ENCODE peak calls at places on chromosome 17, in five cellular contexts. One of them, this sample, is unnamed.

GRCh38 chr17:81218459-81218858 is 4.3 kb downstream of the CEP131 start:
- DNase-seq in T-helper 2 cell: no peak
- DNase-seq in GM12865: no peak
- DNase-seq in prostate gland: no peak
- DNase-seq in Daoy: no peak
- DNase-seq in this sample: no peak

GRCh38 chr17:13835151-13835550 is 233.4 kb upstream of the HS3ST3A1 start:
- DNase-seq in T-helper 2 cell: no peak
- DNase-seq in GM12865: no peak
- DNase-seq in prostate gland: no peak
- DNase-seq in Daoy: no peak
- DNase-seq in this sample: no peak

GRCh38 chr17:14304876-14305636 is 4.2 kb downstream of the HS3ST3B1 start:
- DNase-seq in T-helper 2 cell: no peak
- DNase-seq in GM12865: no peak
- DNase-seq in prostate gland: no peak
- DNase-seq in Daoy: no peak
- DNase-seq in this sample: no peak

GRCh38 chr17:69268442-69269068 is 39.9 kb upstream of the ABCA10 start:
- DNase-seq in T-helper 2 cell: no peak
- DNase-seq in GM12865: no peak
- DNase-seq in prostate gland: no peak
- DNase-seq in Daoy: no peak
- DNase-seq in this sample: no peak

GRCh38 chr17:19371259-19372003 is 6.9 kb upstream of the MAPK7 start:
- DNase-seq in T-helper 2 cell: no peak
- DNase-seq in GM12865: peak
- DNase-seq in prostate gland: no peak
- DNase-seq in Daoy: no peak
- DNase-seq in this sample: no peak

GRCh38 chr17:68435876-68436842 is 21.1 kb downstream of the WIPI1 start:
- DNase-seq in T-helper 2 cell: peak
- DNase-seq in GM12865: peak
- DNase-seq in prostate gland: peak
- DNase-seq in Daoy: peak
- DNase-seq in this sample: peak

GRCh38 chr17:64150237-64151015 is 20.5 kb upstream of the ERN1 start:
- DNase-seq in T-helper 2 cell: no peak
- DNase-seq in GM12865: no peak
- DNase-seq in prostate gland: no peak
- DNase-seq in Daoy: no peak
- DNase-seq in this sample: peak

GRCh38 chr17:74467221-74467951 is 952 bp downstream of the CD300A start:
- DNase-seq in T-helper 2 cell: no peak
- DNase-seq in GM12865: peak
- DNase-seq in prostate gland: no peak
- DNase-seq in Daoy: no peak
- DNase-seq in this sample: no peak

GRCh38 chr17:82952019-82952418 is 112.2 kb upstream of the ZNF750 start:
- DNase-seq in T-helper 2 cell: no peak
- DNase-seq in GM12865: no peak
- DNase-seq in prostate gland: no peak
- DNase-seq in Daoy: no peak
- DNase-seq in this sample: no peak

GRCh38 chr17:48113201-48113676 is 5.7 kb downstream of the SNX11 start:
- DNase-seq in T-helper 2 cell: no peak
- DNase-seq in GM12865: peak
- DNase-seq in prostate gland: no peak
- DNase-seq in Daoy: no peak
- DNase-seq in this sample: no peak

GRCh38 chr17:81615401-81615930 is 21.4 kb downstream of the NPLOC4 start:
- DNase-seq in T-helper 2 cell: no peak
- DNase-seq in GM12865: peak
- DNase-seq in prostate gland: no peak
- DNase-seq in Daoy: no peak
- DNase-seq in this sample: no peak

GRCh38 chr17:81950501-81950900 is 3.5 kb upstream of the MYADML2 start:
- DNase-seq in T-helper 2 cell: no peak
- DNase-seq in GM12865: no peak
- DNase-seq in prostate gland: no peak
- DNase-seq in Daoy: no peak
- DNase-seq in this sample: no peak

GRCh38 chr17:6575596-6575988 is 19.2 kb upstream of the PITPNM3 start:
- DNase-seq in T-helper 2 cell: no peak
- DNase-seq in GM12865: no peak
- DNase-seq in prostate gland: no peak
- DNase-seq in Daoy: no peak
- DNase-seq in this sample: no peak

GRCh38 chr17:64095144-64095882 is 34.6 kb downstream of the ERN1 start:
- DNase-seq in T-helper 2 cell: no peak
- DNase-seq in GM12865: peak
- DNase-seq in prostate gland: no peak
- DNase-seq in Daoy: no peak
- DNase-seq in this sample: peak

GRCh38 chr17:38703742-38704644 is 1.1 kb upstream of the MLLT6 start:
- DNase-seq in T-helper 2 cell: peak
- DNase-seq in GM12865: peak
- DNase-seq in prostate gland: peak
- DNase-seq in Daoy: peak
- DNase-seq in this sample: peak

GRCh38 chr17:72119963-72120877 is 600 bp upstream of the SOX9 start:
- DNase-seq in T-helper 2 cell: no peak
- DNase-seq in GM12865: no peak
- DNase-seq in prostate gland: peak
- DNase-seq in Daoy: peak
- DNase-seq in this sample: peak

GRCh38 chr17:7308625-7309433 is 1.4 kb downstream of the EIF5A start:
- DNase-seq in T-helper 2 cell: peak
- DNase-seq in GM12865: peak
- DNase-seq in prostate gland: peak
- DNase-seq in Daoy: peak
- DNase-seq in this sample: peak

GRCh38 chr17:28475151-28475900 is 1.9 kb downstream of the SLC13A2 start:
- DNase-seq in T-helper 2 cell: no peak
- DNase-seq in GM12865: no peak
- DNase-seq in prostate gland: no peak
- DNase-seq in Daoy: no peak
- DNase-seq in this sample: no peak

GRCh38 chr17:78338860-78339259 is 21.0 kb downstream of the SOCS3 start:
- DNase-seq in T-helper 2 cell: no peak
- DNase-seq in GM12865: peak
- DNase-seq in prostate gland: no peak
- DNase-seq in Daoy: no peak
- DNase-seq in this sample: no peak

This sample was measured in thyroid gland.